ENCODE peak calls at places on chromosomes 12 and 14, in nine cellular contexts. One of them, this sample, is unnamed.

GRCh38 chr12:104292872-104293794 is 10.4 kb upstream of the EID3 start:
- DNase-seq in psoas muscle: no peak
- DNase-seq in GM12891: no peak
- DNase-seq in GM04503: no peak
- DNase-seq in stimulated activated CD8-positive, alpha-beta memory T cell treated with anti-CD3 and anti-CD28 coated beads, Interleukin-7, amount 100 ng/mL, for 1 hour: no peak
- DNase-seq in stomach: no peak
- DNase-seq in foreskin fibroblast: no peak
- DNase-seq in cardiac muscle cell: peak
- DNase-seq in NCI-H1092: no peak
- DNase-seq in this sample: no peak

GRCh38 chr14:24329736-24330135 is 5.1 kb downstream of the ADCY4 start:
- DNase-seq in foreskin fibroblast: no peak
- DNase-seq in GM04503: no peak
- DNase-seq in psoas muscle: peak
- DNase-seq in cardiac muscle cell: no peak
- DNase-seq in NCI-H1092: no peak
- DNase-seq in stimulated activated CD8-positive, alpha-beta memory T cell treated with anti-CD3 and anti-CD28 coated beads, Interleukin-7, amount 100 ng/mL, for 1 hour: peak
- DNase-seq in stomach: peak
- DNase-seq in GM12891: no peak
- DNase-seq in this sample: peak

GRCh38 chr12:127107744-127108143 is 1159.2 kb upstream of the TMEM132C start:
- DNase-seq in stimulated activated CD8-positive, alpha-beta memory T cell treated with anti-CD3 and anti-CD28 coated beads, Interleukin-7, amount 100 ng/mL, for 1 hour: no peak
- DNase-seq in GM12891: no peak
- DNase-seq in NCI-H1092: no peak
- DNase-seq in cardiac muscle cell: no peak
- DNase-seq in psoas muscle: no peak
- DNase-seq in GM04503: no peak
- DNase-seq in stomach: no peak
- DNase-seq in foreskin fibroblast: peak
- DNase-seq in this sample: no peak

GRCh38 chr14:30345511-30345910 is 213.4 kb upstream of the G2E3 start:
- DNase-seq in foreskin fibroblast: no peak
- DNase-seq in stimulated activated CD8-positive, alpha-beta memory T cell treated with anti-CD3 and anti-CD28 coated beads, Interleukin-7, amount 100 ng/mL, for 1 hour: no peak
- DNase-seq in NCI-H1092: no peak
- DNase-seq in psoas muscle: no peak
- DNase-seq in stomach: no peak
- DNase-seq in GM12891: no peak
- DNase-seq in cardiac muscle cell: no peak
- DNase-seq in GM04503: no peak
- DNase-seq in this sample: no peak

GRCh38 chr12:110042260-110042659 is 6.1 kb downstream of the C12orf76 start:
- DNase-seq in psoas muscle: peak
- DNase-seq in GM04503: no peak
- DNase-seq in foreskin fibroblast: no peak
- DNase-seq in stomach: no peak
- DNase-seq in NCI-H1092: no peak
- DNase-seq in cardiac muscle cell: no peak
- DNase-seq in GM12891: no peak
- DNase-seq in stimulated activated CD8-positive, alpha-beta memory T cell treated with anti-CD3 and anti-CD28 coated beads, Interleukin-7, amount 100 ng/mL, for 1 hour: no peak
- DNase-seq in this sample: no peak

GRCh38 chr12:117439531-117440001 is 78.1 kb upstream of the NOS1 start:
- DNase-seq in foreskin fibroblast: no peak
- DNase-seq in cardiac muscle cell: no peak
- DNase-seq in GM04503: no peak
- DNase-seq in GM12891: no peak
- DNase-seq in NCI-H1092: no peak
- DNase-seq in stomach: no peak
- DNase-seq in psoas muscle: peak
- DNase-seq in stimulated activated CD8-positive, alpha-beta memory T cell treated with anti-CD3 and anti-CD28 coated beads, Interleukin-7, amount 100 ng/mL, for 1 hour: no peak
- DNase-seq in this sample: no peak

GRCh38 chr14:91395998-91396660 is 21.5 kb downstream of the CCDC88C start:
- DNase-seq in GM12891: no peak
- DNase-seq in cardiac muscle cell: no peak
- DNase-seq in stimulated activated CD8-positive, alpha-beta memory T cell treated with anti-CD3 and anti-CD28 coated beads, Interleukin-7, amount 100 ng/mL, for 1 hour: no peak
- DNase-seq in psoas muscle: no peak
- DNase-seq in GM04503: no peak
- DNase-seq in NCI-H1092: no peak
- DNase-seq in stomach: no peak
- DNase-seq in foreskin fibroblast: peak
- DNase-seq in this sample: no peak

GRCh38 chr12:41418586-41418985 is 230.5 kb downstream of the PDZRN4 start:
- DNase-seq in stomach: no peak
- DNase-seq in GM12891: no peak
- DNase-seq in NCI-H1092: no peak
- DNase-seq in psoas muscle: no peak
- DNase-seq in GM04503: no peak
- DNase-seq in cardiac muscle cell: no peak
- DNase-seq in foreskin fibroblast: no peak
- DNase-seq in stimulated activated CD8-positive, alpha-beta memory T cell treated with anti-CD3 and anti-CD28 coated beads, Interleukin-7, amount 100 ng/mL, for 1 hour: no peak
- DNase-seq in this sample: no peak

GRCh38 chr12:113247123-113248045 is 26.1 kb downstream of the TPCN1 start:
- DNase-seq in stimulated activated CD8-positive, alpha-beta memory T cell treated with anti-CD3 and anti-CD28 coated beads, Interleukin-7, amount 100 ng/mL, for 1 hour: no peak
- DNase-seq in stomach: no peak
- DNase-seq in GM12891: no peak
- DNase-seq in NCI-H1092: no peak
- DNase-seq in GM04503: no peak
- DNase-seq in foreskin fibroblast: peak
- DNase-seq in psoas muscle: no peak
- DNase-seq in cardiac muscle cell: no peak
- DNase-seq in this sample: no peak

GRCh38 chr12:57435288-57435687 is 704 bp downstream of the INHBC start:
- DNase-seq in NCI-H1092: no peak
- DNase-seq in psoas muscle: no peak
- DNase-seq in stimulated activated CD8-positive, alpha-beta memory T cell treated with anti-CD3 and anti-CD28 coated beads, Interleukin-7, amount 100 ng/mL, for 1 hour: no peak
- DNase-seq in foreskin fibroblast: no peak
- DNase-seq in GM12891: no peak
- DNase-seq in cardiac muscle cell: peak
- DNase-seq in GM04503: no peak
- DNase-seq in stomach: no peak
- DNase-seq in this sample: no peak

GRCh38 chr12:110514363-110514762 is 12.2 kb downstream of the RAD9B start:
- DNase-seq in stomach: no peak
- DNase-seq in GM12891: no peak
- DNase-seq in cardiac muscle cell: no peak
- DNase-seq in foreskin fibroblast: no peak
- DNase-seq in stimulated activated CD8-positive, alpha-beta memory T cell treated with anti-CD3 and anti-CD28 coated beads, Interleukin-7, amount 100 ng/mL, for 1 hour: no peak
- DNase-seq in psoas muscle: no peak
- DNase-seq in NCI-H1092: no peak
- DNase-seq in GM04503: no peak
- DNase-seq in this sample: no peak

GRCh38 chr12:111035578-111036301 is 115.4 kb upstream of the MYL2 start:
- DNase-seq in psoas muscle: no peak
- DNase-seq in foreskin fibroblast: peak
- DNase-seq in stomach: no peak
- DNase-seq in GM12891: no peak
- DNase-seq in stimulated activated CD8-positive, alpha-beta memory T cell treated with anti-CD3 and anti-CD28 coated beads, Interleukin-7, amount 100 ng/mL, for 1 hour: no peak
- DNase-seq in GM04503: no peak
- DNase-seq in cardiac muscle cell: no peak
- DNase-seq in NCI-H1092: no peak
- DNase-seq in this sample: no peak

GRCh38 chr14:92037989-92038388 is 1.9 kb downstream of the TRIP11 start:
- DNase-seq in GM04503: no peak
- DNase-seq in stimulated activated CD8-positive, alpha-beta memory T cell treated with anti-CD3 and anti-CD28 coated beads, Interleukin-7, amount 100 ng/mL, for 1 hour: no peak
- DNase-seq in NCI-H1092: no peak
- DNase-seq in foreskin fibroblast: peak
- DNase-seq in psoas muscle: no peak
- DNase-seq in stomach: no peak
- DNase-seq in cardiac muscle cell: no peak
- DNase-seq in GM12891: no peak
- DNase-seq in this sample: no peak

GRCh38 chr12:17357396-17357795 is 732.6 kb downstream of the RERGL start:
- DNase-seq in foreskin fibroblast: no peak
- DNase-seq in stimulated activated CD8-positive, alpha-beta memory T cell treated with anti-CD3 and anti-CD28 coated beads, Interleukin-7, amount 100 ng/mL, for 1 hour: no peak
- DNase-seq in psoas muscle: no peak
- DNase-seq in GM12891: no peak
- DNase-seq in stomach: no peak
- DNase-seq in GM04503: no peak
- DNase-seq in cardiac muscle cell: no peak
- DNase-seq in NCI-H1092: no peak
- DNase-seq in this sample: no peak

GRCh38 chr12:40300490-40300889 is 75.7 kb downstream of the LRRK2 start:
- DNase-seq in stomach: no peak
- DNase-seq in GM04503: no peak
- DNase-seq in GM12891: no peak
- DNase-seq in NCI-H1092: no peak
- DNase-seq in psoas muscle: no peak
- DNase-seq in foreskin fibroblast: peak
- DNase-seq in stimulated activated CD8-positive, alpha-beta memory T cell treated with anti-CD3 and anti-CD28 coated beads, Interleukin-7, amount 100 ng/mL, for 1 hour: no peak
- DNase-seq in cardiac muscle cell: peak
- DNase-seq in this sample: no peak

GRCh38 chr14:62185078-62185477 is 422.9 kb downstream of the SNAPC1 start:
- DNase-seq in GM04503: no peak
- DNase-seq in NCI-H1092: no peak
- DNase-seq in stimulated activated CD8-positive, alpha-beta memory T cell treated with anti-CD3 and anti-CD28 coated beads, Interleukin-7, amount 100 ng/mL, for 1 hour: no peak
- DNase-seq in stomach: no peak
- DNase-seq in foreskin fibroblast: peak
- DNase-seq in GM12891: no peak
- DNase-seq in psoas muscle: no peak
- DNase-seq in cardiac muscle cell: peak
- DNase-seq in this sample: no peak

GRCh38 chr14:60618200-60618599 is 31.1 kb downstream of the SIX1 start:
- DNase-seq in stomach: peak
- DNase-seq in GM12891: no peak
- DNase-seq in cardiac muscle cell: no peak
- DNase-seq in GM04503: no peak
- DNase-seq in foreskin fibroblast: no peak
- DNase-seq in stimulated activated CD8-positive, alpha-beta memory T cell treated with anti-CD3 and anti-CD28 coated beads, Interleukin-7, amount 100 ng/mL, for 1 hour: no peak
- DNase-seq in psoas muscle: no peak
- DNase-seq in NCI-H1092: peak
- DNase-seq in this sample: no peak

GRCh38 chr14:100281286-100282082 is 24.8 kb downstream of the SLC25A29 start:
- DNase-seq in stimulated activated CD8-positive, alpha-beta memory T cell treated with anti-CD3 and anti-CD28 coated beads, Interleukin-7, amount 100 ng/mL, for 1 hour: no peak
- DNase-seq in GM04503: no peak
- DNase-seq in cardiac muscle cell: no peak
- DNase-seq in GM12891: no peak
- DNase-seq in foreskin fibroblast: no peak
- DNase-seq in psoas muscle: no peak
- DNase-seq in NCI-H1092: no peak
- DNase-seq in stomach: peak
- DNase-seq in this sample: peak

GRCh38 chr12:117603316-117604113 is 242.1 kb upstream of the NOS1 start:
- DNase-seq in cardiac muscle cell: no peak
- DNase-seq in GM04503: no peak
- DNase-seq in NCI-H1092: no peak
- DNase-seq in GM12891: no peak
- DNase-seq in foreskin fibroblast: no peak
- DNase-seq in stomach: no peak
- DNase-seq in psoas muscle: no peak
- DNase-seq in stimulated activated CD8-positive, alpha-beta memory T cell treated with anti-CD3 and anti-CD28 coated beads, Interleukin-7, amount 100 ng/mL, for 1 hour: no peak
- DNase-seq in this sample: no peak

GRCh38 chr14:60684203-60684602 is 34.9 kb upstream of the SIX1 start:
- DNase-seq in stomach: no peak
- DNase-seq in cardiac muscle cell: no peak
- DNase-seq in NCI-H1092: no peak
- DNase-seq in stimulated activated CD8-positive, alpha-beta memory T cell treated with anti-CD3 and anti-CD28 coated beads, Interleukin-7, amount 100 ng/mL, for 1 hour: no peak
- DNase-seq in GM12891: no peak
- DNase-seq in foreskin fibroblast: peak
- DNase-seq in GM04503: no peak
- DNase-seq in psoas muscle: no peak
- DNase-seq in this sample: no peak

GRCh38 chr12:120962487-120963054 is 15.8 kb upstream of the HNF1A start:
- DNase-seq in stimulated activated CD8-positive, alpha-beta memory T cell treated with anti-CD3 and anti-CD28 coated beads, Interleukin-7, amount 100 ng/mL, for 1 hour: no peak
- DNase-seq in GM04503: no peak
- DNase-seq in cardiac muscle cell: no peak
- DNase-seq in psoas muscle: no peak
- DNase-seq in NCI-H1092: no peak
- DNase-seq in stomach: no peak
- DNase-seq in GM12891: no peak
- DNase-seq in foreskin fibroblast: peak
- DNase-seq in this sample: no peak

GRCh38 chr12:24197517-24197916 is 248.0 kb upstream of the SOX5 start:
- DNase-seq in NCI-H1092: no peak
- DNase-seq in GM12891: no peak
- DNase-seq in psoas muscle: no peak
- DNase-seq in stomach: no peak
- DNase-seq in GM04503: no peak
- DNase-seq in cardiac muscle cell: no peak
- DNase-seq in stimulated activated CD8-positive, alpha-beta memory T cell treated with anti-CD3 and anti-CD28 coated beads, Interleukin-7, amount 100 ng/mL, for 1 hour: no peak
- DNase-seq in foreskin fibroblast: no peak
- DNase-seq in this sample: no peak

GRCh38 chr14:54672688-54673087 is 105.8 kb downstream of the SAMD4A start:
- DNase-seq in psoas muscle: no peak
- DNase-seq in NCI-H1092: no peak
- DNase-seq in foreskin fibroblast: no peak
- DNase-seq in cardiac muscle cell: no peak
- DNase-seq in GM04503: no peak
- DNase-seq in stomach: no peak
- DNase-seq in stimulated activated CD8-positive, alpha-beta memory T cell treated with anti-CD3 and anti-CD28 coated beads, Interleukin-7, amount 100 ng/mL, for 1 hour: no peak
- DNase-seq in GM12891: no peak
- DNase-seq in this sample: no peak

GRCh38 chr12:97363693-97364092 is 98.9 kb upstream of the RMST start:
- DNase-seq in GM12891: no peak
- DNase-seq in stimulated activated CD8-positive, alpha-beta memory T cell treated with anti-CD3 and anti-CD28 coated beads, Interleukin-7, amount 100 ng/mL, for 1 hour: no peak
- DNase-seq in cardiac muscle cell: no peak
- DNase-seq in stomach: no peak
- DNase-seq in GM04503: no peak
- DNase-seq in NCI-H1092: no peak
- DNase-seq in foreskin fibroblast: no peak
- DNase-seq in psoas muscle: no peak
- DNase-seq in this sample: no peak

GRCh38 chr12:25249951-25250738 is 584 bp downstream of the KRAS start:
- DNase-seq in stomach: peak
- DNase-seq in NCI-H1092: peak
- DNase-seq in GM12891: peak
- DNase-seq in foreskin fibroblast: peak
- DNase-seq in GM04503: no peak
- DNase-seq in stimulated activated CD8-positive, alpha-beta memory T cell treated with anti-CD3 and anti-CD28 coated beads, Interleukin-7, amount 100 ng/mL, for 1 hour: peak
- DNase-seq in psoas muscle: peak
- DNase-seq in cardiac muscle cell: peak
- DNase-seq in this sample: peak

GRCh38 chr14:33229269-33229924 is 290.7 kb downstream of the NPAS3 start:
- DNase-seq in GM04503: no peak
- DNase-seq in psoas muscle: no peak
- DNase-seq in foreskin fibroblast: no peak
- DNase-seq in NCI-H1092: peak
- DNase-seq in cardiac muscle cell: peak
- DNase-seq in stomach: no peak
- DNase-seq in GM12891: no peak
- DNase-seq in stimulated activated CD8-positive, alpha-beta memory T cell treated with anti-CD3 and anti-CD28 coated beads, Interleukin-7, amount 100 ng/mL, for 1 hour: no peak
- DNase-seq in this sample: no peak

GRCh38 chr12:102596016-102596415 is 115.7 kb upstream of the IGF1 start:
- DNase-seq in cardiac muscle cell: no peak
- DNase-seq in stomach: no peak
- DNase-seq in foreskin fibroblast: no peak
- DNase-seq in GM04503: no peak
- DNase-seq in psoas muscle: no peak
- DNase-seq in NCI-H1092: no peak
- DNase-seq in stimulated activated CD8-positive, alpha-beta memory T cell treated with anti-CD3 and anti-CD28 coated beads, Interleukin-7, amount 100 ng/mL, for 1 hour: no peak
- DNase-seq in GM12891: no peak
- DNase-seq in this sample: no peak

GRCh38 chr14:56036353-56036752 is 81.9 kb upstream of the PELI2 start:
- DNase-seq in GM12891: no peak
- DNase-seq in NCI-H1092: no peak
- DNase-seq in psoas muscle: no peak
- DNase-seq in GM04503: no peak
- DNase-seq in foreskin fibroblast: peak
- DNase-seq in stomach: no peak
- DNase-seq in cardiac muscle cell: no peak
- DNase-seq in stimulated activated CD8-positive, alpha-beta memory T cell treated with anti-CD3 and anti-CD28 coated beads, Interleukin-7, amount 100 ng/mL, for 1 hour: no peak
- DNase-seq in this sample: no peak

GRCh38 chr14:68685419-68686211 is 107.3 kb downstream of the ZFP36L1 start:
- DNase-seq in cardiac muscle cell: peak
- DNase-seq in NCI-H1092: no peak
- DNase-seq in foreskin fibroblast: peak
- DNase-seq in stomach: no peak
- DNase-seq in GM04503: no peak
- DNase-seq in GM12891: peak
- DNase-seq in psoas muscle: no peak
- DNase-seq in stimulated activated CD8-positive, alpha-beta memory T cell treated with anti-CD3 and anti-CD28 coated beads, Interleukin-7, amount 100 ng/mL, for 1 hour: peak
- DNase-seq in this sample: peak